ENCODE peak calls at places on chromosomes 16 and 17, in eight cellular contexts. E, C, Z, T, F, S, Y and J are unnamed samples.

GRCh38 chr17:80468222-80468621 is 8.2 kb downstream of the NPTX1 start:
- DNase-seq in Z (no peak), C (no peak), E (no peak), Y (no peak), T (no peak), S (no peak), F (no peak), J (no peak)

GRCh38 chr16:8237452-8237851 is 352.9 kb downstream of the TMEM114 start:
- DNase-seq in Y (no peak), S (no peak), C (no peak), F (no peak), Z (no peak), E (no peak), T (no peak), J (no peak)

GRCh38 chr17:76816590-76817135 is 51.5 kb upstream of the MGAT5B start:
- DNase-seq in Z (peak; percentile 90), E (peak; percentile 62), T (peak; percentile 56), C (peak; percentile 90), S (peak; percentile 11), F (peak; percentile 40), Y (peak; percentile 40), J (peak; percentile 76)

GRCh38 chr16:12067714-12068401 is 91.3 kb downstream of the SNX29 start:
- DNase-seq in S (peak; percentile 63), T (peak; percentile 82), Y (peak; percentile 34), E (peak; percentile 83), C (peak; percentile 81), F (no peak), Z (peak; percentile 72), J (peak; percentile 94)

GRCh38 chr16:54210437-54211081 is 76.0 kb downstream of the IRX3 start:
- DNase-seq in F (no peak), Y (no peak), Z (no peak), C (no peak), E (no peak), T (no peak), S (no peak), J (no peak)

GRCh38 chr17:33968350-33969044 is 286.6 kb upstream of the CCL2 start:
- DNase-seq in T (no peak), Z (no peak), Y (no peak), F (no peak), C (no peak), E (no peak), S (no peak), J (no peak)

GRCh38 chr17:15265131-15265530 is at the start of gene PMP22:
- DNase-seq in T (no peak), C (no peak), E (no peak), Y (no peak), S (no peak), F (no peak), Z (peak; percentile 52), J (no peak)

GRCh38 chr17:19935169-19935568 is 42.5 kb downstream of the AKAP10 start:
- DNase-seq in Y (no peak), T (peak; percentile 23), E (no peak), S (no peak), Z (no peak), C (no peak), F (no peak), J (peak; percentile 47)

GRCh38 chr17:5825717-5826330 is 241.5 kb upstream of the NLRP1 start:
- DNase-seq in F (no peak), Z (peak; percentile 40), T (peak; percentile 59), E (no peak), S (peak; percentile 29), C (no peak), Y (no peak), J (peak; percentile 86)

GRCh38 chr16:47507701-47508100 is 46.6 kb downstream of the PHKB start:
- DNase-seq in S (no peak), F (no peak), C (no peak), Z (no peak), T (no peak), E (no peak), Y (no peak), J (peak; percentile 72)

GRCh38 chr16:75620326-75621169 is 2.5 kb downstream of the ADAT1 start:
- DNase-seq in S (no peak), Z (no peak), Y (no peak), T (no peak), F (peak; percentile 24), E (no peak), C (no peak), J (no peak)

GRCh38 chr16:83215417-83216001 is 588.7 kb downstream of the CDH13 start:
- DNase-seq in Z (peak; percentile 54), Y (peak; percentile 29), E (peak; percentile 64), C (peak; percentile 74), F (no peak), T (peak; percentile 38), S (no peak), J (peak; percentile 61)